ENCODE peak calls at places on chromosome 15, in ten cellular contexts. One of them, this sample, is unnamed.

GRCh38 chr15:78093242-78094020 is 1.1 kb downstream of the SH2D7 start:
- DNase-seq in WTC11: no peak
- DNase-seq in NCI-H2081: no peak
- DNase-seq in NCI-H524 treated with DMSO at 0.1 percent for 48 hours: no peak
- DNase-seq in stimulated activated CD8-positive, alpha-beta memory T cell treated with anti-CD3 and anti-CD28 coated beads, Interleukin-15, amount 100 ng/mL, for 24 hours: no peak
- DNase-seq in adrenal gland: no peak
- DNase-seq in AG09309: peak
- DNase-seq in heart left ventricle: no peak
- DNase-seq in T-helper 2 cell: no peak
- DNase-seq in stomach: no peak
- DNase-seq in this sample: no peak

GRCh38 chr15:99726333-99726732 is 6.9 kb downstream of the LYSMD4 start:
- DNase-seq in AG09309: no peak
- DNase-seq in adrenal gland: no peak
- DNase-seq in stomach: no peak
- DNase-seq in T-helper 2 cell: no peak
- DNase-seq in NCI-H524 treated with DMSO at 0.1 percent for 48 hours: no peak
- DNase-seq in NCI-H2081: no peak
- DNase-seq in WTC11: no peak
- DNase-seq in stimulated activated CD8-positive, alpha-beta memory T cell treated with anti-CD3 and anti-CD28 coated beads, Interleukin-15, amount 100 ng/mL, for 24 hours: no peak
- DNase-seq in heart left ventricle: no peak
- DNase-seq in this sample: no peak

GRCh38 chr15:81863157-81863556 is 182.7 kb downstream of the MEX3B start:
- DNase-seq in NCI-H524 treated with DMSO at 0.1 percent for 48 hours: no peak
- DNase-seq in heart left ventricle: no peak
- DNase-seq in adrenal gland: no peak
- DNase-seq in T-helper 2 cell: no peak
- DNase-seq in NCI-H2081: no peak
- DNase-seq in stomach: no peak
- DNase-seq in stimulated activated CD8-positive, alpha-beta memory T cell treated with anti-CD3 and anti-CD28 coated beads, Interleukin-15, amount 100 ng/mL, for 24 hours: no peak
- DNase-seq in AG09309: no peak
- DNase-seq in WTC11: no peak
- DNase-seq in this sample: no peak

GRCh38 chr15:41891946-41892345 is 1.9 kb downstream of the SPTBN5 start:
- DNase-seq in NCI-H524 treated with DMSO at 0.1 percent for 48 hours: peak
- DNase-seq in stomach: no peak
- DNase-seq in T-helper 2 cell: no peak
- DNase-seq in AG09309: no peak
- DNase-seq in heart left ventricle: no peak
- DNase-seq in adrenal gland: no peak
- DNase-seq in WTC11: no peak
- DNase-seq in NCI-H2081: peak
- DNase-seq in stimulated activated CD8-positive, alpha-beta memory T cell treated with anti-CD3 and anti-CD28 coated beads, Interleukin-15, amount 100 ng/mL, for 24 hours: no peak
- DNase-seq in this sample: no peak

GRCh38 chr15:68304611-68305337 is 27.2 kb downstream of the FEM1B start:
- DNase-seq in heart left ventricle: no peak
- DNase-seq in NCI-H524 treated with DMSO at 0.1 percent for 48 hours: no peak
- DNase-seq in adrenal gland: peak
- DNase-seq in WTC11: peak
- DNase-seq in stimulated activated CD8-positive, alpha-beta memory T cell treated with anti-CD3 and anti-CD28 coated beads, Interleukin-15, amount 100 ng/mL, for 24 hours: no peak
- DNase-seq in T-helper 2 cell: no peak
- DNase-seq in AG09309: no peak
- DNase-seq in NCI-H2081: no peak
- DNase-seq in stomach: peak
- DNase-seq in this sample: no peak

GRCh38 chr15:64619880-64620839 is 155.2 kb downstream of the RBPMS2 start:
- DNase-seq in T-helper 2 cell: no peak
- DNase-seq in adrenal gland: no peak
- DNase-seq in NCI-H524 treated with DMSO at 0.1 percent for 48 hours: no peak
- DNase-seq in NCI-H2081: no peak
- DNase-seq in heart left ventricle: no peak
- DNase-seq in stimulated activated CD8-positive, alpha-beta memory T cell treated with anti-CD3 and anti-CD28 coated beads, Interleukin-15, amount 100 ng/mL, for 24 hours: no peak
- DNase-seq in WTC11: no peak
- DNase-seq in stomach: no peak
- DNase-seq in AG09309: peak
- DNase-seq in this sample: no peak

GRCh38 chr15:73005032-73005431 is 47.2 kb upstream of the NEO1 start:
- DNase-seq in stimulated activated CD8-positive, alpha-beta memory T cell treated with anti-CD3 and anti-CD28 coated beads, Interleukin-15, amount 100 ng/mL, for 24 hours: no peak
- DNase-seq in stomach: no peak
- DNase-seq in AG09309: no peak
- DNase-seq in T-helper 2 cell: no peak
- DNase-seq in WTC11: no peak
- DNase-seq in heart left ventricle: no peak
- DNase-seq in NCI-H524 treated with DMSO at 0.1 percent for 48 hours: no peak
- DNase-seq in NCI-H2081: no peak
- DNase-seq in adrenal gland: no peak
- DNase-seq in this sample: no peak

GRCh38 chr15:31869640-31870335 is 160.5 kb upstream of the CHRNA7 start:
- DNase-seq in NCI-H524 treated with DMSO at 0.1 percent for 48 hours: no peak
- DNase-seq in heart left ventricle: no peak
- DNase-seq in stomach: no peak
- DNase-seq in WTC11: peak
- DNase-seq in AG09309: no peak
- DNase-seq in adrenal gland: peak
- DNase-seq in NCI-H2081: peak
- DNase-seq in stimulated activated CD8-positive, alpha-beta memory T cell treated with anti-CD3 and anti-CD28 coated beads, Interleukin-15, amount 100 ng/mL, for 24 hours: no peak
- DNase-seq in T-helper 2 cell: no peak
- DNase-seq in this sample: no peak

GRCh38 chr15:31306426-31307269 is 20.0 kb upstream of the KLF13 start:
- DNase-seq in adrenal gland: no peak
- DNase-seq in stomach: peak
- DNase-seq in NCI-H524 treated with DMSO at 0.1 percent for 48 hours: no peak
- DNase-seq in stimulated activated CD8-positive, alpha-beta memory T cell treated with anti-CD3 and anti-CD28 coated beads, Interleukin-15, amount 100 ng/mL, for 24 hours: no peak
- DNase-seq in WTC11: peak
- DNase-seq in heart left ventricle: peak
- DNase-seq in T-helper 2 cell: no peak
- DNase-seq in NCI-H2081: peak
- DNase-seq in AG09309: no peak
- DNase-seq in this sample: peak

GRCh38 chr15:67690936-67691335 is 134.4 kb upstream of the SKOR1 start:
- DNase-seq in AG09309: peak
- DNase-seq in adrenal gland: no peak
- DNase-seq in T-helper 2 cell: no peak
- DNase-seq in heart left ventricle: no peak
- DNase-seq in NCI-H2081: no peak
- DNase-seq in WTC11: no peak
- DNase-seq in NCI-H524 treated with DMSO at 0.1 percent for 48 hours: no peak
- DNase-seq in stimulated activated CD8-positive, alpha-beta memory T cell treated with anti-CD3 and anti-CD28 coated beads, Interleukin-15, amount 100 ng/mL, for 24 hours: no peak
- DNase-seq in stomach: no peak
- DNase-seq in this sample: no peak

GRCh38 chr15:48046813-48047483 is 73.8 kb upstream of the SLC24A5 start:
- DNase-seq in adrenal gland: no peak
- DNase-seq in NCI-H2081: peak
- DNase-seq in stimulated activated CD8-positive, alpha-beta memory T cell treated with anti-CD3 and anti-CD28 coated beads, Interleukin-15, amount 100 ng/mL, for 24 hours: no peak
- DNase-seq in stomach: no peak
- DNase-seq in T-helper 2 cell: no peak
- DNase-seq in WTC11: no peak
- DNase-seq in NCI-H524 treated with DMSO at 0.1 percent for 48 hours: no peak
- DNase-seq in AG09309: no peak
- DNase-seq in heart left ventricle: no peak
- DNase-seq in this sample: no peak

GRCh38 chr15:63553388-63553791 is 43.8 kb upstream of the FBXL22 start:
- DNase-seq in T-helper 2 cell: no peak
- DNase-seq in WTC11: no peak
- DNase-seq in heart left ventricle: no peak
- DNase-seq in NCI-H524 treated with DMSO at 0.1 percent for 48 hours: no peak
- DNase-seq in AG09309: peak
- DNase-seq in adrenal gland: no peak
- DNase-seq in stomach: peak
- DNase-seq in NCI-H2081: peak
- DNase-seq in stimulated activated CD8-positive, alpha-beta memory T cell treated with anti-CD3 and anti-CD28 coated beads, Interleukin-15, amount 100 ng/mL, for 24 hours: no peak
- DNase-seq in this sample: no peak

GRCh38 chr15:63605816-63606215 is 8.6 kb downstream of the FBXL22 start:
- DNase-seq in T-helper 2 cell: peak
- DNase-seq in stomach: no peak
- DNase-seq in WTC11: no peak
- DNase-seq in heart left ventricle: no peak
- DNase-seq in stimulated activated CD8-positive, alpha-beta memory T cell treated with anti-CD3 and anti-CD28 coated beads, Interleukin-15, amount 100 ng/mL, for 24 hours: no peak
- DNase-seq in NCI-H2081: no peak
- DNase-seq in AG09309: no peak
- DNase-seq in adrenal gland: no peak
- DNase-seq in NCI-H524 treated with DMSO at 0.1 percent for 48 hours: no peak
- DNase-seq in this sample: no peak

GRCh38 chr15:41790756-41791546 is 16.7 kb downstream of the MAPKBP1 start:
- DNase-seq in stimulated activated CD8-positive, alpha-beta memory T cell treated with anti-CD3 and anti-CD28 coated beads, Interleukin-15, amount 100 ng/mL, for 24 hours: no peak
- DNase-seq in stomach: no peak
- DNase-seq in NCI-H2081: no peak
- DNase-seq in WTC11: no peak
- DNase-seq in adrenal gland: no peak
- DNase-seq in T-helper 2 cell: no peak
- DNase-seq in AG09309: no peak
- DNase-seq in NCI-H524 treated with DMSO at 0.1 percent for 48 hours: no peak
- DNase-seq in heart left ventricle: no peak
- DNase-seq in this sample: no peak

GRCh38 chr15:38862104-38862503 is 297.5 kb upstream of the RASGRP1 start:
- DNase-seq in stimulated activated CD8-positive, alpha-beta memory T cell treated with anti-CD3 and anti-CD28 coated beads, Interleukin-15, amount 100 ng/mL, for 24 hours: no peak
- DNase-seq in NCI-H2081: no peak
- DNase-seq in WTC11: no peak
- DNase-seq in stomach: no peak
- DNase-seq in NCI-H524 treated with DMSO at 0.1 percent for 48 hours: no peak
- DNase-seq in AG09309: no peak
- DNase-seq in heart left ventricle: no peak
- DNase-seq in T-helper 2 cell: no peak
- DNase-seq in adrenal gland: no peak
- DNase-seq in this sample: no peak

GRCh38 chr15:55894406-55894965 is 98.9 kb downstream of the NEDD4 start:
- DNase-seq in stimulated activated CD8-positive, alpha-beta memory T cell treated with anti-CD3 and anti-CD28 coated beads, Interleukin-15, amount 100 ng/mL, for 24 hours: no peak
- DNase-seq in T-helper 2 cell: no peak
- DNase-seq in adrenal gland: no peak
- DNase-seq in AG09309: no peak
- DNase-seq in WTC11: no peak
- DNase-seq in NCI-H524 treated with DMSO at 0.1 percent for 48 hours: no peak
- DNase-seq in NCI-H2081: no peak
- DNase-seq in heart left ventricle: no peak
- DNase-seq in stomach: no peak
- DNase-seq in this sample: no peak

GRCh38 chr15:49645277-49645676 is 24.4 kb downstream of the DTWD1 start:
- DNase-seq in T-helper 2 cell: no peak
- DNase-seq in heart left ventricle: no peak
- DNase-seq in NCI-H2081: no peak
- DNase-seq in stomach: no peak
- DNase-seq in stimulated activated CD8-positive, alpha-beta memory T cell treated with anti-CD3 and anti-CD28 coated beads, Interleukin-15, amount 100 ng/mL, for 24 hours: no peak
- DNase-seq in AG09309: no peak
- DNase-seq in adrenal gland: no peak
- DNase-seq in WTC11: no peak
- DNase-seq in NCI-H524 treated with DMSO at 0.1 percent for 48 hours: no peak
- DNase-seq in this sample: no peak

GRCh38 chr15:47383102-47383501 is 334.2 kb upstream of the SEMA6D start:
- DNase-seq in heart left ventricle: no peak
- DNase-seq in WTC11: no peak
- DNase-seq in NCI-H2081: no peak
- DNase-seq in T-helper 2 cell: no peak
- DNase-seq in stimulated activated CD8-positive, alpha-beta memory T cell treated with anti-CD3 and anti-CD28 coated beads, Interleukin-15, amount 100 ng/mL, for 24 hours: no peak
- DNase-seq in stomach: no peak
- DNase-seq in AG09309: no peak
- DNase-seq in NCI-H524 treated with DMSO at 0.1 percent for 48 hours: peak
- DNase-seq in adrenal gland: no peak
- DNase-seq in this sample: no peak

GRCh38 chr15:95208988-95209387 is 977.6 kb downstream of the MCTP2 start:
- DNase-seq in stomach: no peak
- DNase-seq in T-helper 2 cell: no peak
- DNase-seq in heart left ventricle: no peak
- DNase-seq in NCI-H2081: no peak
- DNase-seq in NCI-H524 treated with DMSO at 0.1 percent for 48 hours: no peak
- DNase-seq in stimulated activated CD8-positive, alpha-beta memory T cell treated with anti-CD3 and anti-CD28 coated beads, Interleukin-15, amount 100 ng/mL, for 24 hours: no peak
- DNase-seq in WTC11: no peak
- DNase-seq in adrenal gland: no peak
- DNase-seq in AG09309: no peak
- DNase-seq in this sample: no peak

GRCh38 chr15:100060276-100060926 is 281.4 kb downstream of the ADAMTS17 start:
- DNase-seq in adrenal gland: no peak
- DNase-seq in NCI-H2081: no peak
- DNase-seq in heart left ventricle: no peak
- DNase-seq in T-helper 2 cell: no peak
- DNase-seq in WTC11: no peak
- DNase-seq in stimulated activated CD8-positive, alpha-beta memory T cell treated with anti-CD3 and anti-CD28 coated beads, Interleukin-15, amount 100 ng/mL, for 24 hours: no peak
- DNase-seq in stomach: peak
- DNase-seq in AG09309: peak
- DNase-seq in NCI-H524 treated with DMSO at 0.1 percent for 48 hours: no peak
- DNase-seq in this sample: no peak

GRCh38 chr15:34122771-34123183 is 20.9 kb downstream of the PGBD4 start:
- DNase-seq in stimulated activated CD8-positive, alpha-beta memory T cell treated with anti-CD3 and anti-CD28 coated beads, Interleukin-15, amount 100 ng/mL, for 24 hours: no peak
- DNase-seq in stomach: no peak
- DNase-seq in WTC11: no peak
- DNase-seq in heart left ventricle: no peak
- DNase-seq in NCI-H2081: no peak
- DNase-seq in adrenal gland: no peak
- DNase-seq in AG09309: peak
- DNase-seq in NCI-H524 treated with DMSO at 0.1 percent for 48 hours: no peak
- DNase-seq in T-helper 2 cell: no peak
- DNase-seq in this sample: no peak

GRCh38 chr15:45892182-45892581 is 257.4 kb downstream of the SQOR start:
- DNase-seq in T-helper 2 cell: no peak
- DNase-seq in stomach: no peak
- DNase-seq in heart left ventricle: no peak
- DNase-seq in adrenal gland: no peak
- DNase-seq in stimulated activated CD8-positive, alpha-beta memory T cell treated with anti-CD3 and anti-CD28 coated beads, Interleukin-15, amount 100 ng/mL, for 24 hours: no peak
- DNase-seq in NCI-H524 treated with DMSO at 0.1 percent for 48 hours: no peak
- DNase-seq in WTC11: no peak
- DNase-seq in AG09309: peak
- DNase-seq in NCI-H2081: no peak
- DNase-seq in this sample: no peak

GRCh38 chr15:82587805-82588204 is 47.5 kb upstream of the RPS17 start:
- DNase-seq in stimulated activated CD8-positive, alpha-beta memory T cell treated with anti-CD3 and anti-CD28 coated beads, Interleukin-15, amount 100 ng/mL, for 24 hours: no peak
- DNase-seq in AG09309: no peak
- DNase-seq in T-helper 2 cell: no peak
- DNase-seq in WTC11: no peak
- DNase-seq in adrenal gland: no peak
- DNase-seq in NCI-H2081: no peak
- DNase-seq in heart left ventricle: no peak
- DNase-seq in NCI-H524 treated with DMSO at 0.1 percent for 48 hours: no peak
- DNase-seq in stomach: no peak
- DNase-seq in this sample: no peak

GRCh38 chr15:87961851-87962816 is 294.4 kb downstream of the NTRK3 start:
- DNase-seq in T-helper 2 cell: no peak
- DNase-seq in stomach: no peak
- DNase-seq in heart left ventricle: no peak
- DNase-seq in WTC11: no peak
- DNase-seq in NCI-H524 treated with DMSO at 0.1 percent for 48 hours: no peak
- DNase-seq in adrenal gland: no peak
- DNase-seq in AG09309: no peak
- DNase-seq in NCI-H2081: no peak
- DNase-seq in stimulated activated CD8-positive, alpha-beta memory T cell treated with anti-CD3 and anti-CD28 coated beads, Interleukin-15, amount 100 ng/mL, for 24 hours: no peak
- DNase-seq in this sample: no peak

GRCh38 chr15:97791824-97792792 is 168.4 kb upstream of the ARRDC4 start:
- DNase-seq in AG09309: no peak
- DNase-seq in stimulated activated CD8-positive, alpha-beta memory T cell treated with anti-CD3 and anti-CD28 coated beads, Interleukin-15, amount 100 ng/mL, for 24 hours: no peak
- DNase-seq in stomach: no peak
- DNase-seq in adrenal gland: no peak
- DNase-seq in NCI-H2081: no peak
- DNase-seq in T-helper 2 cell: no peak
- DNase-seq in WTC11: peak
- DNase-seq in heart left ventricle: no peak
- DNase-seq in NCI-H524 treated with DMSO at 0.1 percent for 48 hours: no peak
- DNase-seq in this sample: no peak

GRCh38 chr15:49900036-49900435 is 219.0 kb downstream of the ATP8B4 start:
- DNase-seq in NCI-H524 treated with DMSO at 0.1 percent for 48 hours: no peak
- DNase-seq in T-helper 2 cell: no peak
- DNase-seq in heart left ventricle: no peak
- DNase-seq in adrenal gland: no peak
- DNase-seq in WTC11: no peak
- DNase-seq in AG09309: no peak
- DNase-seq in stimulated activated CD8-positive, alpha-beta memory T cell treated with anti-CD3 and anti-CD28 coated beads, Interleukin-15, amount 100 ng/mL, for 24 hours: no peak
- DNase-seq in stomach: no peak
- DNase-seq in NCI-H2081: no peak
- DNase-seq in this sample: no peak

GRCh38 chr15:31510003-31510402 is 183.4 kb downstream of the KLF13 start:
- DNase-seq in stomach: no peak
- DNase-seq in adrenal gland: no peak
- DNase-seq in heart left ventricle: no peak
- DNase-seq in WTC11: no peak
- DNase-seq in T-helper 2 cell: no peak
- DNase-seq in stimulated activated CD8-positive, alpha-beta memory T cell treated with anti-CD3 and anti-CD28 coated beads, Interleukin-15, amount 100 ng/mL, for 24 hours: no peak
- DNase-seq in AG09309: no peak
- DNase-seq in NCI-H2081: no peak
- DNase-seq in NCI-H524 treated with DMSO at 0.1 percent for 48 hours: no peak
- DNase-seq in this sample: no peak

GRCh38 chr15:100615801-100616200 is 13.4 kb downstream of the ASB7 start:
- DNase-seq in NCI-H524 treated with DMSO at 0.1 percent for 48 hours: no peak
- DNase-seq in T-helper 2 cell: no peak
- DNase-seq in stomach: no peak
- DNase-seq in NCI-H2081: no peak
- DNase-seq in stimulated activated CD8-positive, alpha-beta memory T cell treated with anti-CD3 and anti-CD28 coated beads, Interleukin-15, amount 100 ng/mL, for 24 hours: no peak
- DNase-seq in WTC11: no peak
- DNase-seq in AG09309: no peak
- DNase-seq in adrenal gland: no peak
- DNase-seq in heart left ventricle: no peak
- DNase-seq in this sample: no peak